ENCODE peak calls at places on chromosomes 2 and 18, in nine cellular contexts. One of them, this sample, is unnamed.

GRCh38 chr2:28662044-28662443 is 89.6 kb upstream of the PPP1CB start:
- DNase-seq in activated CD8-positive, alpha-beta memory T cell treated with anti-CD3 and anti-CD28 coated beads for 1 hour: no peak
- DNase-seq in HEK293T: no peak
- DNase-seq in HTR-8/SVneo: peak; percentile 61
- DNase-seq in C1 segment of cervical spinal cord: no peak
- DNase-seq in stimulated activated naive CD8-positive, alpha-beta T cell treated with anti-CD3 and anti-CD28 coated beads, Interleukin-15, Interleukin-2, amounts not matched to agents 100 U/mL and 50 U/mL, for 24 hours: no peak
- DNase-seq in OCI-LY7: no peak
- DNase-seq in hypothalamus: no peak
- DNase-seq in lower leg skin: no peak
- DNase-seq in this sample: no peak

GRCh38 chr18:48820483-48821250 is 130.1 kb downstream of the SMAD7 start:
- DNase-seq in C1 segment of cervical spinal cord: no peak
- DNase-seq in lower leg skin: no peak
- DNase-seq in stimulated activated naive CD8-positive, alpha-beta T cell treated with anti-CD3 and anti-CD28 coated beads, Interleukin-15, Interleukin-2, amounts not matched to agents 100 U/mL and 50 U/mL, for 24 hours: peak; percentile 60
- DNase-seq in HTR-8/SVneo: no peak
- DNase-seq in OCI-LY7: peak; percentile 70
- DNase-seq in hypothalamus: no peak
- DNase-seq in HEK293T: no peak
- DNase-seq in activated CD8-positive, alpha-beta memory T cell treated with anti-CD3 and anti-CD28 coated beads for 1 hour: no peak
- DNase-seq in this sample: no peak

GRCh38 chr2:30282721-30283120 is 51.4 kb downstream of the LBH start:
- DNase-seq in OCI-LY7: no peak
- DNase-seq in HEK293T: no peak
- DNase-seq in activated CD8-positive, alpha-beta memory T cell treated with anti-CD3 and anti-CD28 coated beads for 1 hour: no peak
- DNase-seq in stimulated activated naive CD8-positive, alpha-beta T cell treated with anti-CD3 and anti-CD28 coated beads, Interleukin-15, Interleukin-2, amounts not matched to agents 100 U/mL and 50 U/mL, for 24 hours: no peak
- DNase-seq in lower leg skin: no peak
- DNase-seq in hypothalamus: no peak
- DNase-seq in C1 segment of cervical spinal cord: no peak
- DNase-seq in HTR-8/SVneo: no peak
- DNase-seq in this sample: no peak

GRCh38 chr18:37450434-37451133 is 115.0 kb downstream of the CELF4 start:
- DNase-seq in lower leg skin: no peak
- DNase-seq in HTR-8/SVneo: no peak
- DNase-seq in OCI-LY7: no peak
- DNase-seq in hypothalamus: peak; percentile 29
- DNase-seq in HEK293T: no peak
- DNase-seq in activated CD8-positive, alpha-beta memory T cell treated with anti-CD3 and anti-CD28 coated beads for 1 hour: no peak
- DNase-seq in stimulated activated naive CD8-positive, alpha-beta T cell treated with anti-CD3 and anti-CD28 coated beads, Interleukin-15, Interleukin-2, amounts not matched to agents 100 U/mL and 50 U/mL, for 24 hours: no peak
- DNase-seq in C1 segment of cervical spinal cord: no peak
- DNase-seq in this sample: no peak

GRCh38 chr2:240997856-240998705 is at the start of gene SNED1:
- DNase-seq in HTR-8/SVneo: peak; percentile 79
- DNase-seq in lower leg skin: peak; percentile 83
- DNase-seq in activated CD8-positive, alpha-beta memory T cell treated with anti-CD3 and anti-CD28 coated beads for 1 hour: no peak
- DNase-seq in OCI-LY7: no peak
- DNase-seq in hypothalamus: peak; percentile 21
- DNase-seq in stimulated activated naive CD8-positive, alpha-beta T cell treated with anti-CD3 and anti-CD28 coated beads, Interleukin-15, Interleukin-2, amounts not matched to agents 100 U/mL and 50 U/mL, for 24 hours: peak; percentile 70
- DNase-seq in HEK293T: peak; percentile 85
- DNase-seq in C1 segment of cervical spinal cord: peak; percentile 39
- DNase-seq in this sample: no peak

GRCh38 chr2:226087051-226087450 is 687.5 kb downstream of the NYAP2 start:
- DNase-seq in HEK293T: no peak
- DNase-seq in lower leg skin: no peak
- DNase-seq in C1 segment of cervical spinal cord: no peak
- DNase-seq in HTR-8/SVneo: no peak
- DNase-seq in hypothalamus: no peak
- DNase-seq in activated CD8-positive, alpha-beta memory T cell treated with anti-CD3 and anti-CD28 coated beads for 1 hour: no peak
- DNase-seq in OCI-LY7: no peak
- DNase-seq in stimulated activated naive CD8-positive, alpha-beta T cell treated with anti-CD3 and anti-CD28 coated beads, Interleukin-15, Interleukin-2, amounts not matched to agents 100 U/mL and 50 U/mL, for 24 hours: no peak
- DNase-seq in this sample: no peak

GRCh38 chr2:29706171-29706690 is 215.2 kb downstream of the ALK start:
- DNase-seq in HTR-8/SVneo: no peak
- DNase-seq in activated CD8-positive, alpha-beta memory T cell treated with anti-CD3 and anti-CD28 coated beads for 1 hour: no peak
- DNase-seq in HEK293T: no peak
- DNase-seq in hypothalamus: no peak
- DNase-seq in stimulated activated naive CD8-positive, alpha-beta T cell treated with anti-CD3 and anti-CD28 coated beads, Interleukin-15, Interleukin-2, amounts not matched to agents 100 U/mL and 50 U/mL, for 24 hours: no peak
- DNase-seq in C1 segment of cervical spinal cord: no peak
- DNase-seq in lower leg skin: no peak
- DNase-seq in OCI-LY7: no peak
- DNase-seq in this sample: no peak

GRCh38 chr2:236745420-236746210 is 176.0 kb downstream of the ACKR3 start:
- DNase-seq in stimulated activated naive CD8-positive, alpha-beta T cell treated with anti-CD3 and anti-CD28 coated beads, Interleukin-15, Interleukin-2, amounts not matched to agents 100 U/mL and 50 U/mL, for 24 hours: no peak
- DNase-seq in OCI-LY7: no peak
- DNase-seq in lower leg skin: peak; percentile 49
- DNase-seq in C1 segment of cervical spinal cord: no peak
- DNase-seq in hypothalamus: no peak
- DNase-seq in activated CD8-positive, alpha-beta memory T cell treated with anti-CD3 and anti-CD28 coated beads for 1 hour: no peak
- DNase-seq in HEK293T: no peak
- DNase-seq in HTR-8/SVneo: peak; percentile 57
- DNase-seq in this sample: no peak

GRCh38 chr18:29753379-29753778 is 1289.2 kb downstream of the DSC3 start:
- DNase-seq in OCI-LY7: no peak
- DNase-seq in hypothalamus: no peak
- DNase-seq in activated CD8-positive, alpha-beta memory T cell treated with anti-CD3 and anti-CD28 coated beads for 1 hour: no peak
- DNase-seq in lower leg skin: no peak
- DNase-seq in stimulated activated naive CD8-positive, alpha-beta T cell treated with anti-CD3 and anti-CD28 coated beads, Interleukin-15, Interleukin-2, amounts not matched to agents 100 U/mL and 50 U/mL, for 24 hours: no peak
- DNase-seq in HTR-8/SVneo: no peak
- DNase-seq in C1 segment of cervical spinal cord: no peak
- DNase-seq in HEK293T: no peak
- DNase-seq in this sample: no peak

GRCh38 chr18:35005963-35006577 is 35.1 kb upstream of the MAPRE2 start:
- DNase-seq in HTR-8/SVneo: peak; percentile 27
- DNase-seq in C1 segment of cervical spinal cord: no peak
- DNase-seq in hypothalamus: no peak
- DNase-seq in stimulated activated naive CD8-positive, alpha-beta T cell treated with anti-CD3 and anti-CD28 coated beads, Interleukin-15, Interleukin-2, amounts not matched to agents 100 U/mL and 50 U/mL, for 24 hours: no peak
- DNase-seq in OCI-LY7: peak; percentile 55
- DNase-seq in HEK293T: peak; percentile 80
- DNase-seq in activated CD8-positive, alpha-beta memory T cell treated with anti-CD3 and anti-CD28 coated beads for 1 hour: no peak
- DNase-seq in lower leg skin: no peak
- DNase-seq in this sample: no peak

GRCh38 chr2:219509780-219510511 is 4.3 kb upstream of the ASIC4 start:
- DNase-seq in OCI-LY7: peak; percentile 40
- DNase-seq in lower leg skin: no peak
- DNase-seq in activated CD8-positive, alpha-beta memory T cell treated with anti-CD3 and anti-CD28 coated beads for 1 hour: no peak
- DNase-seq in HEK293T: peak; percentile 70
- DNase-seq in hypothalamus: peak; percentile 30
- DNase-seq in C1 segment of cervical spinal cord: peak; percentile 46
- DNase-seq in stimulated activated naive CD8-positive, alpha-beta T cell treated with anti-CD3 and anti-CD28 coated beads, Interleukin-15, Interleukin-2, amounts not matched to agents 100 U/mL and 50 U/mL, for 24 hours: peak; percentile 65
- DNase-seq in HTR-8/SVneo: peak; percentile 45
- DNase-seq in this sample: peak; percentile 64

GRCh38 chr18:79937103-79937860 is 14.2 kb downstream of the SLC66A2 start:
- DNase-seq in OCI-LY7: no peak
- DNase-seq in activated CD8-positive, alpha-beta memory T cell treated with anti-CD3 and anti-CD28 coated beads for 1 hour: no peak
- DNase-seq in hypothalamus: no peak
- DNase-seq in HEK293T: no peak
- DNase-seq in C1 segment of cervical spinal cord: no peak
- DNase-seq in lower leg skin: no peak
- DNase-seq in stimulated activated naive CD8-positive, alpha-beta T cell treated with anti-CD3 and anti-CD28 coated beads, Interleukin-15, Interleukin-2, amounts not matched to agents 100 U/mL and 50 U/mL, for 24 hours: no peak
- DNase-seq in HTR-8/SVneo: no peak
- DNase-seq in this sample: no peak

GRCh38 chr2:239202343-239202742 is 198.5 kb downstream of the HDAC4 start:
- DNase-seq in OCI-LY7: no peak
- DNase-seq in C1 segment of cervical spinal cord: no peak
- DNase-seq in HEK293T: no peak
- DNase-seq in lower leg skin: no peak
- DNase-seq in stimulated activated naive CD8-positive, alpha-beta T cell treated with anti-CD3 and anti-CD28 coated beads, Interleukin-15, Interleukin-2, amounts not matched to agents 100 U/mL and 50 U/mL, for 24 hours: no peak
- DNase-seq in HTR-8/SVneo: no peak
- DNase-seq in activated CD8-positive, alpha-beta memory T cell treated with anti-CD3 and anti-CD28 coated beads for 1 hour: no peak
- DNase-seq in hypothalamus: no peak
- DNase-seq in this sample: no peak